ENCODE peak calls at places on chromosomes 5 and 9, in six cellular contexts. One of them, this sample, is unnamed.

GRCh38 chr5:127942246-127943060 is 141.1 kb upstream of the SLC12A2 start:
- DNase-seq in GDM1: no peak
- DNase-seq in AG10803: no peak
- DNase-seq in NCI-H774: no peak
- DNase-seq in left lobe of liver: no peak
- DNase-seq in WTC11: no peak
- DNase-seq in this sample: no peak

GRCh38 chr5:139552893-139553575 is 8.1 kb upstream of the UBE2D2 start:
- DNase-seq in NCI-H774: no peak
- DNase-seq in left lobe of liver: no peak
- DNase-seq in GDM1: no peak
- DNase-seq in AG10803: no peak
- DNase-seq in WTC11: no peak
- DNase-seq in this sample: no peak

GRCh38 chr9:37410969-37411785 is 11.3 kb upstream of the GRHPR start:
- DNase-seq in left lobe of liver: no peak
- DNase-seq in GDM1: no peak
- DNase-seq in NCI-H774: no peak
- DNase-seq in AG10803: no peak
- DNase-seq in WTC11: peak; percentile 50
- DNase-seq in this sample: peak; percentile 55

GRCh38 chr5:134642931-134643530 is 5.6 kb upstream of the SEC24A start:
- DNase-seq in AG10803: peak; percentile 72
- DNase-seq in NCI-H774: no peak
- DNase-seq in WTC11: no peak
- DNase-seq in left lobe of liver: no peak
- DNase-seq in GDM1: no peak
- DNase-seq in this sample: peak; percentile 37

GRCh38 chr5:158722940-158723339 is 376.8 kb downstream of the EBF1 start:
- DNase-seq in left lobe of liver: no peak
- DNase-seq in WTC11: peak; percentile 18
- DNase-seq in AG10803: no peak
- DNase-seq in NCI-H774: no peak
- DNase-seq in GDM1: no peak
- DNase-seq in this sample: no peak

GRCh38 chr5:103466494-103466893 is 96.1 kb downstream of the NUDT12 start:
- DNase-seq in NCI-H774: no peak
- DNase-seq in AG10803: peak; percentile 64
- DNase-seq in WTC11: no peak
- DNase-seq in GDM1: no peak
- DNase-seq in left lobe of liver: no peak
- DNase-seq in this sample: no peak

GRCh38 chr9:131854906-131855504 is 115.1 kb upstream of the RAPGEF1 start:
- DNase-seq in AG10803: peak; percentile 54
- DNase-seq in left lobe of liver: no peak
- DNase-seq in NCI-H774: no peak
- DNase-seq in GDM1: no peak
- DNase-seq in WTC11: no peak
- DNase-seq in this sample: peak; percentile 79

GRCh38 chr9:22052376-22052945 is 43.4 kb upstream of the CDKN2B start:
- DNase-seq in NCI-H774: peak; percentile 17
- DNase-seq in left lobe of liver: no peak
- DNase-seq in AG10803: peak; percentile 82
- DNase-seq in WTC11: no peak
- DNase-seq in GDM1: no peak
- DNase-seq in this sample: peak; percentile 52

GRCh38 chr5:127958421-127959011 is 125.0 kb upstream of the SLC12A2 start:
- DNase-seq in AG10803: no peak
- DNase-seq in WTC11: no peak
- DNase-seq in NCI-H774: no peak
- DNase-seq in left lobe of liver: no peak
- DNase-seq in GDM1: no peak
- DNase-seq in this sample: no peak

This sample was measured in GM03348.